ENCODE peak calls at places on chromosome 4, in nine cellular contexts. L is suprapubic skin, S is sigmoid colon, V is A549, F is transverse colon, R is tibial nerve, O is ovary, Y is HepG2, Q is GM12878. Z is an unnamed sample.

GRCh38 chr4:55549888-55550287 is 3.2 kb upstream of the CLOCK start:
- DNase-seq in Q (no peak), V (no peak), R (no peak), S (no peak), Y (no peak), O (no peak), L (no peak), F (no peak), Z (no peak)

GRCh38 chr4:98601719-98602118 is 56.7 kb downstream of the TSPAN5 start:
- DNase-seq in Q (no peak), S (no peak), L (no peak), Y (no peak), O (no peak), F (no peak), R (no peak), V (no peak), Z (no peak)

GRCh38 chr4:178415925-178416324 is 973.7 kb upstream of the AGA start:
- DNase-seq in Q (no peak), Y (no peak), S (no peak), V (no peak), R (no peak), O (no peak), L (no peak), F (no peak), Z (no peak)

GRCh38 chr4:184653650-184654049 is 4.1 kb downstream of the PRIMPOL start:
- DNase-seq in S (no peak), L (no peak), R (no peak), Y (no peak), F (no peak), O (no peak), Q (no peak), V (no peak), Z (no peak)

GRCh38 chr4:79923290-79923689 is 149.7 kb downstream of the ANTXR2 start:
- DNase-seq in R (no peak), F (no peak), Q (no peak), L (no peak), Y (no peak), S (no peak), V (no peak), O (no peak), Z (no peak)

GRCh38 chr4:74659576-74660411 is 134.5 kb downstream of the BTC start:
- DNase-seq in S (no peak), F (peak; percentile 17), Y (peak; percentile 92), V (peak; percentile 54), R (no peak), L (no peak), Q (no peak), O (no peak), Z (no peak)

GRCh38 chr4:52094746-52095145 is 43.6 kb downstream of the SPATA18 start:
- DNase-seq in O (no peak), Y (no peak), F (no peak), Q (no peak), V (no peak), R (no peak), S (no peak), L (no peak), Z (no peak)

GRCh38 chr4:134465417-134465816 is 263.8 kb upstream of the PABPC4L start:
- DNase-seq in L (no peak), V (no peak), S (no peak), Y (no peak), O (no peak), Q (no peak), R (no peak), F (no peak), Z (no peak)

GRCh38 chr4:24917076-24917856 is 4.4 kb upstream of the CCDC149 start:
- DNase-seq in V (no peak), Q (no peak), L (no peak), F (no peak), R (no peak), O (no peak), Y (no peak), S (no peak), Z (no peak)

GRCh38 chr4:140834866-140835495 is 78.8 kb upstream of the TBC1D9 start:
- DNase-seq in F (no peak), Q (no peak), O (no peak), S (no peak), L (no peak), R (no peak), V (no peak), Y (no peak), Z (no peak)

GRCh38 chr4:183403486-183403885 is 41.0 kb upstream of the CDKN2AIP start:
- DNase-seq in O (no peak), S (no peak), Y (no peak), F (no peak), L (no peak), V (no peak), Q (no peak), R (no peak), Z (no peak)
- TF ChIP-seq EP300 in O (no peak), S (no peak), Y (no peak), F (no peak), L (no peak), V (no peak), Q (no peak), R (no peak), Z (no peak)

GRCh38 chr4:147163311-147163710 is 217.6 kb upstream of the TTC29 start:
- DNase-seq in O (no peak), Y (no peak), F (no peak), Q (no peak), S (no peak), V (no peak), L (no peak), R (no peak), Z (no peak)
- H3K4me1 ChIP-seq in O (no peaks in the 10 kb centered on the region), Y (peaks cover 4% of the 10 kb centered on the region), F (no peaks in the 10 kb centered on the region), Q (no peaks in the 10 kb centered on the region), S (peaks cover 3% of the 10 kb centered on the region), V (peaks cover 5% of the 10 kb centered on the region), L (peaks cover 4% of the 10 kb centered on the region), R (no peaks in the 10 kb centered on the region), Z (no peaks in the 10 kb centered on the region)

GRCh38 chr4:60133414-60133813 is 1066.7 kb upstream of the ADGRL3 start:
- DNase-seq in F (no peak), V (no peak), O (no peak), Q (no peak), L (no peak), S (no peak), R (no peak), Y (no peak), Z (no peak)
- H3K27ac ChIP-seq in F (no peak overlapping the region), V (no peak overlapping the region), O (no peak overlapping the region), Q (no peak overlapping the region), L (no peak overlapping the region), S (no peak overlapping the region), R (no peak overlapping the region), Y (no peak overlapping the region), Z (no peak overlapping the region)

DNA sequence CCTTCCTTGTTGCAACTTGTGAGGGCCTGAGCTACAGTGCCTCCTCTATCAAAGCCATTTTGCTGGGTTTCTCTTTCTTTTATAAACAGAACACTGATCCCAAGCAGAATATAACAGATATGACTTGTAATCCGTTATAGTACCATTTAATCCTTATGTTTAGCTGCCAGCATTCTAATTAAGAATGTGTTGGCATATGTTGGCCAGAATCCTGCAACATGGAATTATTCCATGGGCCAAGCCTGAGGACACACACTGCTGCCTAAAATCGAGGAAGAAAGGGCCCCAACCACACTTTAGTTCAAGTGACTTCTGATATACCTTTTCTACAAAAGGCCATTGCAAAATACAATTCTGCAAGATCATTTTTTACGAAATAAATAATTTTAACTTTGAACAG is 28.0 kb downstream of the PALLD start:
- DNase-seq in R (no peak), Y (no peak), S (no peak), O (no peak), Q (no peak), F (no peak), V (no peak), L (no peak), Z (no peak)
- TF ChIP-seq EP300 in R (no peak), Y (no peak), S (no peak), O (no peak), Q (no peak), F (no peak), V (no peak), L (no peak), Z (no peak)

DNA sequence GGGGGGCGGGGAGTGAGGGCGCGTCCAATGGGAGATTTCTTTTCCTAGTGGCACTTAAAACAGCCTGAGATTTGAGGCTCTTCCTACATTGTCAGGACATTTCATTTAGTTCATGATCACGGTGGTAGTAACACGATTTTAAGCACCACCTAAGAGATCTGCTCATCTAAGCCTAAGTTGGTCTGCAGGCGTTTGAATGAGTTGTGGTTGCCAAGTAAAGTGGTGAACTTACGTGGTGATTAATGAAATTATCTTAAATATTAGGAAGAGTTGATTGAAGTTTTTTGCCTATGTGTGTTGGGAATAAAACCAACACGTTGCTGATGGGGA is 1.1 kb downstream of the HTT start:
- DNase-seq in R (no peak), O (no peak), F (no peak), L (no peak), Y (no peak), V (no peak), S (no peak), Q (no peak), Z (no peak)
- H3K4me1 ChIP-seq in R (peaks cover 17% of the 10 kb centered on the region), O (peaks cover 3% of the 10 kb centered on the region), F (peaks cover 24% of the 10 kb centered on the region), L (peaks cover 29% of the 10 kb centered on the region), Y (peaks cover 60% of the 10 kb centered on the region), V (peaks cover 14% of the 10 kb centered on the region), S (peaks cover 23% of the 10 kb centered on the region), Q (peaks cover 9% of the 10 kb centered on the region), Z (peaks cover 22% of the 10 kb centered on the region)

GRCh38 chr4:155773196-155773800 is 14.5 kb downstream of the GUCY1B1 start:
- DNase-seq in O (no peak), V (no peak), L (no peak), R (no peak), Q (no peak), Y (no peak), S (peak; percentile 73), F (no peak), Z (no peak)
- H3K27ac ChIP-seq in O (no peak overlapping the region), V (no peak overlapping the region), L (no peak overlapping the region), R (no peak overlapping the region), Q (no peak overlapping the region), Y (no peak overlapping the region), S (peak overlapping the region; percentile 78), F (peak overlapping the region; percentile 81), Z (peak overlapping the region; percentile 40)

GRCh38 chr4:126533176-126533575 is 1099.6 kb upstream of the INTU start:
- DNase-seq in S (no peak), Q (no peak), R (no peak), O (no peak), V (no peak), F (no peak), L (no peak), Y (no peak), Z (no peak)

GRCh38 chr4:126530996-126531585 is 1101.7 kb upstream of the INTU start:
- DNase-seq in O (no peak), L (no peak), Q (no peak), F (no peak), S (no peak), V (no peak), R (no peak), Y (no peak), Z (no peak)

DNA sequence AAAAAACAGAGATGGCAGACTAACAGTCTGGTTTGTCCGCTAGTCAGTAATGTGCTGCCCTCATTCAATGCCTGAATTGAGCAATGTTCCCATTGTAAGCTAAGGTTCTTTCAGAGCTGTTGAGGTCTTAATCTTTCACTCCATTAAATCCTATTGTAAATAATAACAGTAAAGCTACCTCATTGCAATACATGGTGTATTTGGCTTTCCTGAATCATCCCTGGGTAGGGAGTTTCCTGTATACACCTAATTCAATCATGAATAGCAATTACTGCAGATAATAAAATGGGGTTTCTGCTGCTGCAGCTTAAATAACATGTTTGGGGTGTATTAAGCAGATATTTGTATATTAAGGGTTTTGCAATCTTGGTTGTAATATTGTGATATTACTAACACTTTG is 1100.2 kb upstream of the INTU start:
- DNase-seq in R (no peak), Q (no peak), L (no peak), S (no peak), V (no peak), Y (no peak), O (no peak), F (no peak), Z (no peak)
- TF ChIP-seq EP300 in R (no peak), Q (no peak), L (no peak), S (no peak), V (no peak), Y (no peak), O (no peak), F (no peak), Z (no peak)

Z was measured in upper lobe of left lung.